ENCODE peak calls at places on chromosomes 6 and 20, in six cellular contexts. One of them, this sample, is unnamed.

GRCh38 chr6:151425561-151425960 is 26.4 kb downstream of the RMND1 start:
- DNase-seq in lower lobe of right lung: no peak
- DNase-seq in H7: no peak
- DNase-seq in psoas muscle: no peak
- DNase-seq in iPS DF 19.7: no peak
- DNase-seq in Caco-2: no peak
- DNase-seq in this sample: no peak

GRCh38 chr6:1558388-1558787 is 51.3 kb upstream of the FOXC1 start:
- DNase-seq in iPS DF 19.7: no peak
- DNase-seq in lower lobe of right lung: no peak
- DNase-seq in Caco-2: no peak
- DNase-seq in H7: no peak
- DNase-seq in psoas muscle: no peak
- DNase-seq in this sample: peak

GRCh38 chr6:106473807-106474206 is 113.3 kb downstream of the CRYBG1 start:
- DNase-seq in psoas muscle: no peak
- DNase-seq in lower lobe of right lung: no peak
- DNase-seq in H7: no peak
- DNase-seq in Caco-2: no peak
- DNase-seq in iPS DF 19.7: no peak
- DNase-seq in this sample: no peak

GRCh38 chr6:35931120-35931561 is 10.2 kb upstream of the SRPK1 start:
- DNase-seq in lower lobe of right lung: no peak
- DNase-seq in H7: peak
- DNase-seq in psoas muscle: peak
- DNase-seq in iPS DF 19.7: no peak
- DNase-seq in Caco-2: no peak
- DNase-seq in this sample: no peak

GRCh38 chr6:9927271-9927670 is 487.6 kb downstream of the TFAP2A start:
- DNase-seq in iPS DF 19.7: no peak
- DNase-seq in lower lobe of right lung: no peak
- DNase-seq in H7: no peak
- DNase-seq in Caco-2: no peak
- DNase-seq in psoas muscle: no peak
- DNase-seq in this sample: no peak

GRCh38 chr6:168964138-168964892 is 289.3 kb downstream of the THBS2 start:
- DNase-seq in iPS DF 19.7: no peak
- DNase-seq in Caco-2: no peak
- DNase-seq in psoas muscle: no peak
- DNase-seq in H7: no peak
- DNase-seq in lower lobe of right lung: no peak
- DNase-seq in this sample: no peak

GRCh38 chr6:28985396-28986164 is 19.5 kb downstream of the ZNF311 start:
- DNase-seq in lower lobe of right lung: peak
- DNase-seq in psoas muscle: peak
- DNase-seq in H7: peak
- DNase-seq in iPS DF 19.7: peak
- DNase-seq in Caco-2: peak
- DNase-seq in this sample: peak

GRCh38 chr20:63478346-63479302 is 6.2 kb upstream of the KCNQ2 start:
- DNase-seq in iPS DF 19.7: no peak
- DNase-seq in H7: no peak
- DNase-seq in Caco-2: no peak
- DNase-seq in psoas muscle: no peak
- DNase-seq in lower lobe of right lung: no peak
- DNase-seq in this sample: no peak

GRCh38 chr6:9140861-9141534 is 705.7 kb upstream of the SLC35B3 start:
- DNase-seq in iPS DF 19.7: no peak
- DNase-seq in psoas muscle: no peak
- DNase-seq in lower lobe of right lung: no peak
- DNase-seq in Caco-2: no peak
- DNase-seq in H7: no peak
- DNase-seq in this sample: no peak

GRCh38 chr6:87197547-87197946 is 42.2 kb downstream of the ZNF292 start:
- DNase-seq in Caco-2: no peak
- DNase-seq in psoas muscle: no peak
- DNase-seq in lower lobe of right lung: no peak
- DNase-seq in H7: no peak
- DNase-seq in iPS DF 19.7: no peak
- DNase-seq in this sample: no peak

GRCh38 chr6:34093206-34093605 is 52.7 kb downstream of the GRM4 start:
- DNase-seq in lower lobe of right lung: no peak
- DNase-seq in H7: no peak
- DNase-seq in psoas muscle: no peak
- DNase-seq in iPS DF 19.7: no peak
- DNase-seq in Caco-2: no peak
- DNase-seq in this sample: no peak

GRCh38 chr20:62606551-62607201 is 35.6 kb upstream of the SLCO4A1 start:
- DNase-seq in psoas muscle: peak
- DNase-seq in lower lobe of right lung: no peak
- DNase-seq in H7: no peak
- DNase-seq in Caco-2: no peak
- DNase-seq in iPS DF 19.7: no peak
- DNase-seq in this sample: no peak

GRCh38 chr20:48538058-48538825 is 289.6 kb downstream of the PREX1 start:
- DNase-seq in iPS DF 19.7: peak
- DNase-seq in lower lobe of right lung: peak
- DNase-seq in H7: peak
- DNase-seq in Caco-2: peak
- DNase-seq in psoas muscle: no peak
- DNase-seq in this sample: peak

GRCh38 chr20:1005452-1006027 is 3.4 kb upstream of the RSPO4 start:
- DNase-seq in Caco-2: peak
- DNase-seq in H7: peak
- DNase-seq in psoas muscle: no peak
- DNase-seq in lower lobe of right lung: no peak
- DNase-seq in iPS DF 19.7: peak
- DNase-seq in this sample: peak

GRCh38 chr20:37257993-37258392 is 3.6 kb downstream of the GHRH start:
- DNase-seq in Caco-2: peak
- DNase-seq in psoas muscle: no peak
- DNase-seq in lower lobe of right lung: no peak
- DNase-seq in iPS DF 19.7: no peak
- DNase-seq in H7: peak
- DNase-seq in this sample: no peak

GRCh38 chr6:32941412-32941784 is 570 bp upstream of the HLA-DMB start:
- DNase-seq in psoas muscle: no peak
- DNase-seq in lower lobe of right lung: no peak
- DNase-seq in Caco-2: no peak
- DNase-seq in H7: no peak
- DNase-seq in iPS DF 19.7: no peak
- DNase-seq in this sample: no peak

This sample was measured in H1.